ENCODE peak calls at places on chromosome 12, in five cellular contexts. N is IMR-90; G is A549; I is cardiac muscle cell; T is CD4-positive, alpha-beta memory T cell. E is an unnamed sample.
A peak's percentile ranks its signal among the peaks of the same experiment; 100 is the strongest.

GRCh38 chr12:119375619-119376018 is 41.1 kb downstream of the CCDC60 start:
- DNase-seq in I (no peak), T (no peak), N (no peak), G (no peak), E (no peak)

GRCh38 chr12:2256453-2256852 is 203.7 kb downstream of the CACNA1C start:
- DNase-seq in I (no peak), G (no peak), T (no peak), N (peak; percentile 95), E (no peak)

GRCh38 chr12:65537978-65538377 is 259.5 kb downstream of the MSRB3 start:
- DNase-seq in G (no peak), I (no peak), N (no peak), T (no peak), E (peak; percentile 67)

GRCh38 chr12:12718853-12719252 is 1.7 kb downstream of the CDKN1B start:
- DNase-seq in N (peak; percentile 76), I (no peak), G (peak; percentile 39), T (no peak), E (peak; percentile 42)

GRCh38 chr12:93198086-93198485 is 179.6 kb upstream of the NUDT4 start:
- DNase-seq in T (no peak), G (peak; percentile 83), N (peak; percentile 88), I (no peak), E (no peak)

GRCh38 chr12:3704512-3705348 is 48.2 kb downstream of the CRACR2A start:
- DNase-seq in N (peak; percentile 10), T (no peak), G (no peak), I (no peak), E (no peak)

GRCh38 chr12:11754256-11754655 is 104.8 kb downstream of the ETV6 start:
- DNase-seq in I (no peak), N (no peak), G (no peak), T (no peak), E (no peak)

GRCh38 chr12:112881602-112882001 is 25.2 kb upstream of the OAS1 start:
- DNase-seq in T (no peak), N (no peak), I (no peak), G (no peak), E (no peak)

GRCh38 chr12:120529641-120530314 is 820 bp upstream of the COQ5 start:
- DNase-seq in G (peak; percentile 61), T (no peak), I (peak; percentile 55), N (peak; percentile 33), E (peak; percentile 36)

GRCh38 chr12:49947593-49948226 is 2.8 kb upstream of the AQP2 start:
- DNase-seq in N (no peak), I (no peak), G (no peak), T (no peak), E (no peak)

GRCh38 chr12:6606331-6607131 is 648 bp downstream of the CHD4 start:
- DNase-seq in I (peak; percentile 63), N (peak; percentile 23), T (peak; percentile 65), G (peak; percentile 40), E (no peak)

GRCh38 chr12:62834971-62835547 is 99.9 kb downstream of the PPM1H start:
- DNase-seq in I (no peak), G (no peak), N (peak; percentile 31), T (no peak), E (no peak)

GRCh38 chr12:126952106-126953007 is 1314.6 kb upstream of the TMEM132C start:
- DNase-seq in I (peak; percentile 8), T (no peak), G (no peak), N (no peak), E (no peak)

GRCh38 chr12:575948-576612 is 87.2 kb downstream of the NINJ2 start:
- DNase-seq in I (peak; percentile 69), G (peak; percentile 83), N (peak; percentile 31), T (peak; percentile 80), E (no peak)

GRCh38 chr12:93519859-93520258 is 52.5 kb downstream of the MRPL42 start:
- DNase-seq in G (no peak), T (no peak), N (no peak), I (no peak), E (no peak)

GRCh38 chr12:26769611-26770010 is 63.4 kb downstream of the ITPR2 start:
- DNase-seq in T (no peak), G (no peak), N (no peak), I (no peak), E (no peak)

GRCh38 chr12:98470469-98471082 is 44.8 kb upstream of the TMPO start:
- DNase-seq in G (no peak), I (no peak), N (no peak), T (no peak), E (no peak)

GRCh38 chr12:92729773-92730305 is 27.1 kb downstream of the PLEKHG7 start:
- DNase-seq in G (no peak), I (no peak), N (no peak), T (no peak), E (no peak)

GRCh38 chr12:131164096-131164872 is 210.6 kb downstream of the ADGRD1 start:
- DNase-seq in G (peak; percentile 35), T (no peak), I (no peak), N (no peak), E (no peak)

GRCh38 chr12:29157486-29157946 is 8.4 kb downstream of the FAR2 start:
- DNase-seq in T (no peak), N (peak; percentile 33), I (no peak), G (no peak), E (peak; percentile 15)
- H3K27ac ChIP-seq in T (no peak overlapping the region), N (no peak overlapping the region), I (no peak overlapping the region), G (no peak overlapping the region), E (no peak overlapping the region)

DNA sequence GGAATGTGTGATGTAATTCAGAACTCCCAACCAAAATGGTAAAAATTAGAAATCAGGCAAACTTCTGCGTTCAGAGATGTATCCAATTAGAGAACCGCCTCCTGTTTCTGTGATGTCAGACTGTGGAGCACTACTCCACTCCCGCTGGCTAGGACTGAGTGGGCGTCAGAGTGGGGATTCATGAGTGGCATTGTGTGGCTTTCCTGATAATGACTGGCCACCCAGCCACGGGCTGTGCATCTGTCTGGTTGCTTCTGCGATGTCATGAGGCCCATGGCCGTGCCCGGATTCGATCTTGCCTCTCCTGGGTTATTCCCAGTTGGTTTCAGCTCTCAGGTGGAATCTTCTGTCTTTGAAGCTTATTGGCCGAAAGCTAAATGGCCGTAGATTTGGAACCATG is 87.1 kb upstream of the KCNA1 start:
- DNase-seq in I (no peak), T (no peak), G (no peak), N (no peak), E (no peak)
- H3K4me1 ChIP-seq in I (peaks cover 32% of the 10 kb centered on the region), T (peaks cover 50% of the 10 kb centered on the region), G (no peaks in the 10 kb centered on the region), N (no peaks in the 10 kb centered on the region), E (no peaks in the 10 kb centered on the region)

GRCh38 chr12:10690906-10691305 is 17.1 kb upstream of the STYK1 start:
- DNase-seq in G (no peak), N (no peak), I (no peak), T (no peak), E (no peak)
- H3K27ac ChIP-seq in G (no peak overlapping the region), N (no peak overlapping the region), I (no peak overlapping the region), T (no peak overlapping the region), E (no peak overlapping the region)

DNA sequence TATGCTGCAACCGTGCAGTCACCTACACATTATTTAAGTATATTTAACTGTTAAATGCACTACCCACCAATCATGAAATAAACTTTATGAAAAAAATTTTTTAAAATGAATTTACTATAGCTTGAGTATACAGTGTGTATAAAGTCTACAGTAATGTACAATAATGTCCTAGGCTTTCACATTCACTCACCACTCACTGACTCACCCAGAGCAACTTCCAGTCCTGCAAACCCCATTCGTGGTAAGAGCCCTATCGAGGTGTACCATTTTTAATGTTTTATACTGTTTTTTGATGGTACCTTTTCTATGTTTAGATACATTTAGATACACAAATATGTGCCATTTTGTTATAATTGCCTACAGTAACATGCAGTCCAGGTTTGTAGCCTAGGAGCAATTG is 48.1 kb downstream of the KLRG1 start:
- DNase-seq in N (no peak), G (no peak), T (no peak), I (no peak), E (no peak)
- H3K4me1 ChIP-seq in N (no peaks in the 10 kb centered on the region), G (no peaks in the 10 kb centered on the region), T (peaks cover 81% of the 10 kb centered on the region), I (no peaks in the 10 kb centered on the region), E (no peaks in the 10 kb centered on the region)

DNA sequence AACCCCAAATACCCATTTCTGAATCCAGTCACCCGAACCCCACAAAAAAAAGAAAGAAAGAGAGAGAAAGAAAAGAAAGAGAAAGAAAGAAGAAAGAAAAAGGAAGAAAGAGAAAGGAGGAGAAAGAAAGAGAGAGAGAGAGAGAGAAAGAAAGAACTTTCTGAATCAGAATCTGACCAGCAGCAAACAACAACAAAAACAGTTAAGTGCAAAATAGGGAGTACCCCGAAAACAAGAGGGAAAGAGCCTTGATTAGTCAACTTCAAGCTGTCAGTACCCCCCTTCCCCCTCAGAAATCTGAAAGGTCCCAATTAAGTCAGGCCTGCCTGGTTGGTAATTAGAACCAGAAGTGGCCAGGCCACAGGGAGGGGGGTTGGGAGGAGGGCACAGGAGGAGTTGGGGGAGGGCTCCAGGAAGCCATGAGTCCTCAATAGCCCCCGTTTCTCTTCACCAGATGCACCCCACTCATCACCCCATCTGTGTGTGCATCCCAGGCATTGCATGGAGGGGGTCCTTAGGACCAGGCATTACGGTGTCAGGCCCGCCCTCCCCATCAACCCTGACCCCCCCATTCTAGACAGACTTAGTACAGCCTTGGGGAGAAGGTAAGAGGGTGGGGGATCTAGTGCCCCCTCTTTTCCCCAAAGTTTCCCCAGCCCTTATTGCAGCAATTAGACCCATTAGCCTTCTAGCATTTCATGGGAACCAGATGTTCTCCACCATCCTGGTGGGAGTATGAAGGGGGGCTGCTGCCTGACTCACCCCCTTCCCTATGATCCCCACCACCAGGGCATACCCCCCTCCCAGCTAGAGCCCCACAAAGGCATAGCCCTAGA is 9.6 kb downstream of the RARG start:
- DNase-seq in T (no peak), G (no peak), I (no peak), N (no peak), E (no peak)
- H3K27ac ChIP-seq in T (peak overlapping the region; percentile 98), G (peak overlapping the region; percentile 98), I (peak overlapping the region; percentile 93), N (peak overlapping the region; percentile 93), E (no peak overlapping the region)

GRCh38 chr12:69343885-69344612 is 4.1 kb upstream of the LYZ start:
- DNase-seq in N (no peak), G (no peak), T (no peak), I (no peak), E (no peak)

GRCh38 chr12:69343357-69343756 is 4.8 kb upstream of the LYZ start:
- DNase-seq in G (no peak), T (no peak), N (no peak), I (no peak), E (no peak)

GRCh38 chr12:69348162-69348938 is at the start of gene LYZ:
- DNase-seq in T (no peak), I (no peak), N (no peak), G (no peak), E (no peak)

GRCh38 chr12:69345077-69345476 is 3.1 kb upstream of the LYZ start:
- DNase-seq in N (no peak), I (no peak), T (no peak), G (no peak), E (no peak)

GRCh38 chr12:69345742-69346141 is 2.4 kb upstream of the LYZ start:
- DNase-seq in N (no peak), G (no peak), I (no peak), T (no peak), E (no peak)
- H3K4me1 ChIP-seq in N (no peaks in the 10 kb centered on the region), G (no peaks in the 10 kb centered on the region), I (no peaks in the 10 kb centered on the region), T (peaks cover 6% of the 10 kb centered on the region), E (no peaks in the 10 kb centered on the region)

DNA sequence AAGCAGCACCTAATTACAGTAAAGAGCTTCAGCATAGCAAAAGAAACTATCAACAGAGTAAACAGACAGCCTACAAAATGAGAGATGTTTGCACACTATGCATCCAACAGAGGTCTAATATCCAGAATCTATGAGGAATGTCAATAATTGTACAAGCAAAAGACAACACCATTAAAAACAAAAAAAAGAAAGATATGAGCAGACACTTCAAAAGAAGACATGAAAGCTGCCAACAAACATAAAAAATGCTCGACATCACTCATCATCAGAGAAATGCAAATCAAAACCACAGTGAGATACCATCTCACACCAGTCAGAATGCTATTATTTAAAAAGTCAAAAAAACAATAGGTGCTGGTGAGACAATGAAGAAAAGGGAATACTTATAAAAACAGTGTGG is 273.1 kb downstream of the TMTC2 start:
- DNase-seq in T (no peak), N (no peak), I (no peak), G (no peak), E (no peak)
- H3K27ac ChIP-seq in T (no peak overlapping the region), N (no peak overlapping the region), I (no peak overlapping the region), G (no peak overlapping the region), E (no peak overlapping the region)

E was measured in foreskin keratinocyte.